ENCODE peak calls at places on chromosomes 12 and 14, in eight cellular contexts. D is pancreas; B is heart right ventricle; U is lower lobe of right lung; J is iPS DF 6.9; Y is CD4-positive, alpha-beta memory T cell; W is left lung; R is cardiac muscle cell. K is an unnamed sample.
A peak's percentile ranks its signal among the peaks of the same experiment; 100 is the strongest.

GRCh38 chr12:112314981-112315380 is 67.2 kb downstream of the HECTD4 start:
- DNase-seq in D (no peak), B (no peak), U (no peak), J (no peak), Y (no peak), W (no peak), R (no peak), K (no peak)

GRCh38 chr14:22339277-22339676 is 249.7 kb downstream of the DAD1 start:
- DNase-seq in D (no peak), B (peak; percentile 60), U (no peak), J (no peak), Y (no peak), W (no peak), R (no peak), K (peak; percentile 75)

GRCh38 chr14:52917732-52918131 is 33.1 kb downstream of the FERMT2 start:
- DNase-seq in D (no peak), B (no peak), U (no peak), J (no peak), Y (no peak), W (no peak), R (no peak), K (no peak)

GRCh38 chr12:46661161-46661845 is 164.5 kb downstream of the SLC38A4 start:
- DNase-seq in D (no peak), B (no peak), U (no peak), J (no peak), Y (peak; percentile 48), W (no peak), R (peak; percentile 78), K (no peak)

GRCh38 chr12:27969901-27970390 is 2.6 kb downstream of the PTHLH start:
- DNase-seq in D (peak; percentile 85), B (peak; percentile 38), U (peak; percentile 56), J (no peak), Y (peak; percentile 23), W (peak; percentile 83), R (peak; percentile 75), K (peak; percentile 31)

GRCh38 chr12:124217508-124217981 is 77.3 kb upstream of the RFLNA start:
- DNase-seq in D (no peak), B (no peak), U (no peak), J (no peak), Y (no peak), W (no peak), R (peak; percentile 7), K (no peak)

GRCh38 chr12:91978143-91978542 is 167.5 kb downstream of the BTG1 start:
- DNase-seq in D (no peak), B (no peak), U (no peak), J (no peak), Y (peak; percentile 81), W (no peak), R (no peak), K (no peak)

GRCh38 chr12:79298511-79298910 is 392.3 kb downstream of the PAWR start:
- DNase-seq in D (no peak), B (no peak), U (no peak), J (no peak), Y (no peak), W (no peak), R (no peak), K (no peak)

GRCh38 chr12:124603910-124604775 is 36.7 kb upstream of the NCOR2 start:
- DNase-seq in D (no peak), B (no peak), U (no peak), J (no peak), Y (no peak), W (no peak), R (no peak), K (no peak)

GRCh38 chr12:57242329-57242690 is 8.7 kb downstream of the STAC3 start:
- DNase-seq in D (peak; percentile 80), B (peak; percentile 62), U (no peak), J (no peak), Y (no peak), W (peak; percentile 84), R (no peak), K (peak; percentile 91)

GRCh38 chr14:89214221-89214965 is 202.6 kb downstream of the FOXN3 start:
- DNase-seq in D (peak; percentile 76), B (peak; percentile 63), U (peak; percentile 91), J (no peak), Y (no peak), W (peak; percentile 85), R (no peak), K (peak; percentile 55)

GRCh38 chr14:24843999-24844398 is 205.9 kb downstream of the STXBP6 start:
- DNase-seq in D (no peak), B (no peak), U (no peak), J (no peak), Y (no peak), W (no peak), R (no peak), K (no peak)

GRCh38 chr14:99271288-99271941 is 582 bp downstream of the BCL11B start:
- DNase-seq in D (no peak), B (no peak), U (no peak), J (no peak), Y (no peak), W (no peak), R (no peak), K (no peak)

GRCh38 chr14:99267871-99268775 is 3.9 kb downstream of the BCL11B start:
- DNase-seq in D (no peak), B (no peak), U (no peak), J (no peak), Y (peak; percentile 26), W (no peak), R (no peak), K (no peak)

GRCh38 chr14:99266181-99267178 is 5.5 kb downstream of the BCL11B start:
- DNase-seq in D (peak; percentile 91), B (peak; percentile 76), U (peak; percentile 79), J (no peak), Y (peak; percentile 88), W (peak; percentile 94), R (peak; percentile 86), K (peak; percentile 65)

GRCh38 chr14:99270491-99271287 is 1.3 kb downstream of the BCL11B start:
- DNase-seq in D (no peak), B (no peak), U (no peak), J (no peak), Y (peak; percentile 32), W (no peak), R (peak; percentile 65), K (no peak)

GRCh38 chr14:99268776-99269510 is 3.1 kb downstream of the BCL11B start:
- DNase-seq in D (no peak), B (no peak), U (no peak), J (no peak), Y (peak; percentile 21), W (no peak), R (no peak), K (no peak)
- H3K4me3 ChIP-seq in D (no peak overlapping the region), B (no peak overlapping the region), U (peak overlapping the region; percentile 54), J (peak overlapping the region; percentile 10), Y (peak overlapping the region; percentile 99), W (no peak overlapping the region), R (peak overlapping the region; percentile 65), K (no peak overlapping the region)

DNA sequence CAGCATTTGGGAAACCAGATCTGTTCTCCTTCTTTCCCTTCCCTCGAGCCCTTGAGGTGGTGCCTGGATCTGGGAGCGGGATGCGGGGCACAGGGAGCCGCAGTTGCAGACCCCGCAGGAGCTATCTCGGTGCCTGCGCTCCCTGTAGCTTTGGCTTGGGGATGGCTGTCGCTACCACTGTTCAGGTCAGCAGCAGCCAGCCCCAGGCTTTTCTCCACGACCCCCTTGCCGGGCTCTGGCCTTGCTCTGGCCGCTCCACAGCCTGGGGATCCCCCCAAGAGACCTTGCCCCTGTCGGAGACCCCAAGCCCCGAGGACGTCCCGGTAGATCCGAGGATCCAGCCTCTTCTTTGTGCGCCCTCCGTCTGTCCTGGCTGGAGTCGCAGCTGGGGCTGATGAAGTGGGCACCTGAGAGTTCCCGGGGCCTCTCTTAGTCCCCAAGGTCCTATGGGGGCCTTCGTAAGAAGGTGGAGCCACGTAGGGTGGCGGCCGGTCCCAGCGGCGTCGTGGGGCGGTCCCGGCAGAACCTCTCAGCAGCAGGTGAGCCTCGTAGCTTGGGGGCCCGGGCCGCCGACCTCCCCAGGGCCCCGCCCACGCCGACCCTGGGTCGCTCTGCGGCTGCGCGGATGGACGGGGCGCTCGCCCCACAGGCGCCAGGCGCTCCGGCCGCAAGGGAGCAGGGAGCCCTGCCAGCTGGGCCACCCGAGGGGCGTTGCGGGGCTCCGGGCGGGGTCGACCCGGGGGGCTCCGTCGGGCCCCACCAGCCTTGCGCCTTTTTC is 1.3 kb downstream of the DDN start:
- DNase-seq in D (peak; percentile 70), B (peak; percentile 34), U (no peak), J (no peak), Y (no peak), W (peak; percentile 88), R (no peak), K (peak; percentile 48)
- H3K27me3 ChIP-seq in D (no peaks in the 10 kb centered on the region), B (peaks cover 4% of the 10 kb centered on the region), U (peaks cover 60% of the 10 kb centered on the region), J (peaks cover 53% of the 10 kb centered on the region), Y (peaks cover 18% of the 10 kb centered on the region), W (peaks cover 88% of the 10 kb centered on the region), R (peaks cover 54% of the 10 kb centered on the region), K (no peaks in the 10 kb centered on the region)

GRCh38 chr12:42589465-42590323 is at the start of gene PRICKLE1:
- DNase-seq in D (peak; percentile 80), B (peak; percentile 54), U (peak; percentile 54), J (no peak), Y (peak; percentile 8), W (peak; percentile 82), R (peak; percentile 74), K (peak; percentile 59)
- H3K27ac ChIP-seq in D (peak within 1 kb of the TSS; percentile 48), B (peak within 1 kb of the TSS; percentile 84), U (peak within 1 kb of the TSS; percentile 82), J (no peak within 1 kb of the TSS), Y (no peak within 1 kb of the TSS), W (peak within 1 kb of the TSS; percentile 63), R (peak within 1 kb of the TSS; percentile 97), K (peak within 1 kb of the TSS; percentile 53)

GRCh38 chr12:52278931-52279682 is 4.7 kb downstream of the KRT86 start:
- DNase-seq in D (peak; percentile 98), B (peak; percentile 82), U (peak; percentile 88), J (peak; percentile 63), Y (peak; percentile 44), W (peak; percentile 96), R (peak; percentile 75), K (peak; percentile 76)

GRCh38 chr12:52280319-52280795 is 5.9 kb downstream of the KRT86 start:
- DNase-seq in D (no peak), B (no peak), U (peak; percentile 89), J (no peak), Y (no peak), W (no peak), R (no peak), K (peak; percentile 65)

GRCh38 chr12:52280796-52281560 is 6.5 kb downstream of the KRT86 start:
- DNase-seq in D (no peak), B (peak; percentile 50), U (peak; percentile 77), J (no peak), Y (no peak), W (no peak), R (no peak), K (peak; percentile 77)

GRCh38 chr12:52278530-52278929 is 4.1 kb downstream of the KRT86 start:
- DNase-seq in D (no peak), B (no peak), U (no peak), J (no peak), Y (no peak), W (no peak), R (peak; percentile 22), K (no peak)

DNA sequence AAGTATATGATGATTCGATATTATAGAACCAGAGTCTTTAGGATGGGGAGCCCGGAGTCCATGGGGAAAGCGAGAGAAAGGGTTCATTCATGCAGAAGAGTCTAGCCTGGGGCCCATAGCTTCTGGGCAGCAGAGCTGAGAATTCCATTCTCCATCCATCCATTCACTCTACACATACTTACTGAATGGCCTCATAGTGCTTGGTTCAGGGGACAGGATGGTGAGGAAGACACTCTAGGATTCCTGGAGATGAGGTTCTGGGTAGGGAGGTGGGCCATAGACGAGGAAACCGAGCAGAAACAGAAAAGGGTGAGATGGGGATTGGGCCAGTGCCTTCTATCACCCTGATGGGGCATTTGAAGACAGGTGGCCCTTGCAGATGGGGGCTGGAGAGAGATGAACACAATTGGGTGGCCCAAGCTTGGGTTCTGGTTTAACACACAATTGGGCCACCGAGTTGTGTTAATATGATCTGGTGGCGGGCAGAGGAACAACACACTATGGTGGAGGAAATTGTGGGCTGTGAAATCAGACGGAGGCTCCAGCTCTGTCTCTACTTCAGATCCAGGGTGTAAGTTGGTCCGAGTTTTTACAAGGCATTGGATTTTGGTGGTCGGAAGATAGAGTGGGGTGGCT is 5.4 kb downstream of the KRT86 start:
- DNase-seq in D (no peak), B (no peak), U (no peak), J (no peak), Y (no peak), W (no peak), R (no peak), K (no peak)
- H3K4me3 ChIP-seq in D (no peak overlapping the region), B (no peak overlapping the region), U (no peak overlapping the region), J (no peak overlapping the region), Y (no peak overlapping the region), W (no peak overlapping the region), R (no peak overlapping the region), K (no peak overlapping the region)

K was measured in psoas muscle.